ENCODE peak calls at places on chromosomes 3 and 15, in four cellular contexts. V is uterus, T is astrocyte of the spinal cord, S is AG04449. J is an unnamed sample.

GRCh38 chr15:59321000-59321689 is 51.5 kb downstream of the MYO1E start:
- DNase-seq in V (no peak), T (no peak), S (no peak), J (no peak)

GRCh38 chr15:95457520-95457919 is 873.0 kb upstream of the NR2F2 start:
- DNase-seq in V (no peak), T (no peak), S (no peak), J (no peak)

GRCh38 chr3:193673845-193674244 is 80.8 kb downstream of the OPA1 start:
- DNase-seq in V (no peak), T (no peak), S (no peak), J (no peak)

GRCh38 chr3:13704174-13704573 is 155.2 kb downstream of the FBLN2 start:
- DNase-seq in V (no peak), T (no peak), S (no peak), J (no peak)

GRCh38 chr3:112467584-112467983 is 31.7 kb downstream of the BTLA start:
- DNase-seq in V (no peak), T (no peak), S (no peak), J (no peak)

GRCh38 chr3:183857863-183858262 is 26.8 kb downstream of the PARL start:
- DNase-seq in V (no peak), T (no peak), S (peak), J (no peak)

GRCh38 chr3:72947715-72948507 is 48.7 kb upstream of the PPP4R2 start:
- DNase-seq in V (no peak), T (no peak), S (no peak), J (no peak)

GRCh38 chr3:158167737-158168469 is 58.0 kb downstream of the RSRC1 start:
- DNase-seq in V (no peak), T (peak), S (peak), J (peak)

GRCh38 chr15:82177291-82178010 is 85.1 kb downstream of the EFL1 start:
- DNase-seq in V (no peak), T (peak), S (peak), J (no peak)

GRCh38 chr15:77851696-77852095 is 219.0 kb upstream of the LINGO1 start:
- DNase-seq in V (no peak), T (no peak), S (no peak), J (no peak)

DNA sequence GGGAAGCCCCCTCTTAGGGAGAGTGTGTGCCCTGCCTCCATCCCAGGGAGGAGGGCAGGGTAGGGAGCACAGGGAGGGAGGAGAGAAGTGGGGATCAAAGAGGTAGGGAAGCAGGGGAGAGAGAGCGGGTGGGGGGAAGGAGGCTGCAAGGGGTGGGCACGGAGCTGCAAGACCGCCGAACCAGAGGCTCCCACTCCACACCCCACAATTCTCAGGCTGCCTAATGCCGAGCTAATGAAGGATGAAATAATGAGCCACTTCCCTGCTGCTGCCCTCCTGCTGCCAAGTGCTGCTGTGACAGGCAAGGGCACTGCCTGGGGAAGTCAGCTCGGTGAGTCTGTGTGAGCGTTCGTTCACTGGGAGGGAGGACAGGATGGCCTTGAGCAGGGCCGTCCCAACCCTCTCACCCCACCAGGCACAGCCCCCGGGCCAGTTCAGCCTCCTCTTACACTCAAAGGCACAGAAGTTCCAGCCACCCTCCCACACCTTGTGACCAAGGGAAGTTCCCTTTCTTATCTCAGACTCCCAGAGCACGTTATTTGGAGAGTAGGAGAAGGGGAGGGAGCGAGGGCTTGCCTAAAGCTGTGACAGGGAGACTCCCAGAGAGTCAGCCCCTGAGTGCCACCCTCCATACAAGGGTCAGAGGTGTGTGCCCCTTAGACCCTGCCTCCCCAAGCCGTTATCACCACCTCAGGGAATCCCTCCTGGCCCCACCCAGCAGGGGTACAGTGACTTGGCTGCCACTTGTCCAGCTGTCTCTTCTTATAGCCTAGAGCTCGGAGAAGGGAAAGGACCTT is 12.4 kb downstream of the GLYCTK start:
- DNase-seq in V (no peak), T (peak), S (no peak), J (no peak)
- H3K4me3 ChIP-seq in V (no peak), T (no peak), S (no peak), J (no peak)

GRCh38 chr15:40591310-40591845 is 2.7 kb upstream of the KNL1 start:
- DNase-seq in V (no peak), T (no peak), S (no peak), J (no peak)

GRCh38 chr15:40594429-40594836 is 384 bp downstream of the KNL1 start:
- DNase-seq in V (no peak), T (peak), S (no peak), J (no peak)

GRCh38 chr15:40595219-40595618 is 1.2 kb downstream of the KNL1 start:
- DNase-seq in V (no peak), T (peak), S (no peak), J (no peak)

GRCh38 chr15:40593588-40594428 is at the start of gene KNL1:
- DNase-seq in V (peak), T (peak), S (peak), J (peak)

GRCh38 chr15:40593130-40593529 is 919 bp upstream of the KNL1 start:
- DNase-seq in V (no peak), T (no peak), S (no peak), J (no peak)
- H3K4me3 ChIP-seq in V (peak), T (no peak), S (no peak), J (no peak)

GRCh38 chr3:174158674-174159073 is 700.5 kb upstream of the NAALADL2 start:
- DNase-seq in V (no peak), T (no peak), S (no peak), J (no peak)

GRCh38 chr3:174153875-174154274 is 705.3 kb upstream of the NAALADL2 start:
- DNase-seq in V (no peak), T (peak), S (no peak), J (no peak)

GRCh38 chr3:174159629-174160028 is 699.5 kb upstream of the NAALADL2 start:
- DNase-seq in V (no peak), T (no peak), S (no peak), J (no peak)

GRCh38 chr3:174156200-174156599 is 702.9 kb upstream of the NAALADL2 start:
- DNase-seq in V (no peak), T (peak), S (no peak), J (no peak)
- H3K4me3 ChIP-seq in V (no peak), T (peak), S (no peak), J (no peak)

GRCh38 chr3:150269526-150269925 is 138.6 kb upstream of the TSC22D2 start:
- DNase-seq in V (no peak), T (no peak), S (no peak), J (no peak)

GRCh38 chr3:150264560-150264959 is 143.5 kb upstream of the TSC22D2 start:
- DNase-seq in V (no peak), T (no peak), S (no peak), J (no peak)

GRCh38 chr3:150268426-150269321 is 139.4 kb upstream of the TSC22D2 start:
- DNase-seq in V (no peak), T (no peak), S (no peak), J (no peak)

GRCh38 chr3:150265305-150265704 is 142.8 kb upstream of the TSC22D2 start:
- DNase-seq in V (no peak), T (no peak), S (no peak), J (no peak)

DNA sequence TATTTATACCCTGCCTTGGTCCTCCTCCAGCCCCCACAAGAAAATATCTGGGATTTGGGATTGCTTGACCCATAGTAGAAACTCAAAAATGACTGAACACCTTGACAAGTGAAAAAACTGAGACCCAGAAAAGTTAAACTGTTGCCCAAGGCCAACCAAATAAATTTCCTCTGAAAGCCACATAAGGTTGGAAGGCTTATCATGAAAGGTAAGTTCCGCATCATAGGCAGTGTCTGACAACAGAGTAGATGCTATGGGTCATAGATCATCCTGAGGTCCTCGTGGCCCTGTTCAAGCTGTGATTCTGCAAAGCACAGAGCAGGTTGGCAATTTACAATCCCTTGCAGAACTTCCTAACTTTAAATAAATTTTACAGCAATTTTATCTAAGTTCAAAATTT is 140.8 kb upstream of the TSC22D2 start:
- DNase-seq in V (no peak), T (no peak), S (no peak), J (no peak)
- H3K4me3 ChIP-seq in V (no peak), T (no peak), S (no peak), J (no peak)

GRCh38 chr3:97301114-97301513 is 463.4 kb upstream of the ARL6 start:
- DNase-seq in V (no peak), T (no peak), S (no peak), J (no peak)

GRCh38 chr3:97306226-97306625 is 458.3 kb upstream of the ARL6 start:
- DNase-seq in V (no peak), T (no peak), S (no peak), J (no peak)
- H3K4me3 ChIP-seq in V (no peak), T (no peak), S (no peak), J (no peak)

DNA sequence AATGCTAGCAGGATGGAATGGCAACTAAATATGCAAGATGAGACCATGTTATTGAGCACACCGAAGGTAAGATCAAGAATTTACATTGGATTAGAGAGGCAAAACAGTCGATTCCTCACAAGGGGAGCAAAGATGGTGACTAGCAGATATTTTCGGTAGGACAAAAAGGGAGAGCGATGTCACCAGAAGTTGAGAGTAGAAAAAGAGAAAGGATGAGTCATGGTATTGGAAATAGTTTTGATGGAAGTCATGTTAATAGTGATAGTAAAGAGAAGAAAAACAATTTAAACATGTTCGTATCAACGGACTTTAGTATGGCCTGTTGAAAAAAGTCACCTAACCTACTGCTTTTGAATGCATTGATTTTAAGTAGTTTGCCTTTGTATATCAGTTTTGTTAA is 55.0 kb downstream of the UBE2E2 start:
- DNase-seq in V (no peak), T (peak), S (no peak), J (no peak)
- H3K4me3 ChIP-seq in V (no peak), T (no peak), S (no peak), J (no peak)

DNA sequence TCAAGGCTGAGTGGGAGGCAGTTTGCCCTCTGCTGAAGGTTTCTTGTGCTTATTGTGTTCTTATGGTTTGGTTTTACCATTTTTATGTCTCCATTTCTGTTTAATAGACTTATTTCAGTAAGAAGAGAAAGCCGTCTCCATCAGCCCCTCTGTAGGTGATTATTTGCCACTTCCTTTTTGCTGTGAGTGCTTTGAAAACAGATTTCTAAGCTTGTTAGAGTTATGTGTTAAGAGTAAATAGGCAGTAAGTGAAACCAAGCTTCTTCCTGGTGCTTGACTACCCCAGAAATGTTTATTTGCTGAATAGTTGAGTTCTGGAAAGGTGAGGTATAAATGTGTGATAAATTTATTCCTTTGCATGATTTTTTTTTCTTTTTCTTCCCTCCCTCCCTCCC is 146.9 kb downstream of the PGPEP1L start:
- DNase-seq in V (no peak), T (no peak), S (no peak), J (no peak)
- H3K4me3 ChIP-seq in V (no peak), T (no peak), S (no peak), J (no peak)

DNA sequence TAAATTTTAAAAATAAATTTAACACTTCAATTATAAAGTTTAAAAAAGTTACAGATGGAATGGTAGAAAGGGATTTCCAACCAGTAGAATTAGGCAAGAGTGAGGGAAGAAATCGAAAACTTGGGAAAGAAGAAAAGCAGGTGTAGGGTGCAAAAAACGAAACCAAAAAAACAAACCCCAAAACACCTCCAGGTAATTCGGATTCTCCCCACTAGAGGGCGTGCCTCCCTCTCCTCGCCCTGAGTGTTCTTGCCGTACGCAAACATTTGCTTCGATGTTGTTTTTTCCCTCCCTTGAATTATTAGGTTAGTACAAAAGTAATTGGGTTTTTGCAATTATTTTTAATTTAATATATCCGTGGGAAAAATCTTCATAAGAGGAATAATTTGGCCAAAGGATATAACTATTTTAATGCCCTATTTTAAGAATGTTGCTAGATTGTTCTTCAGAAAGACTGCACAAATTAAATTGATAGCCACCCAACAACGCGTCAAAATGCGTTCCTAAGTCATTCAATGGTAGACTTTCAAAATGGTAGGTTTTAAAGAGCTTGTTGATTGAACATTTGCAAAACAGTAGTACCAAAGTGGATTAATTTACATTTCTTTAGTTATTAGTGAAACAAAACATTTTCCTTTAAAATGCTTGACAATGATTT is 63.7 kb downstream of the SLC30A4 start:
- DNase-seq in V (peak), T (peak), S (no peak), J (no peak)
- H3K4me3 ChIP-seq in V (peak), T (peak), S (peak), J (peak)

J was measured in skeletal muscle cell.